ENCODE peak calls at places on chromosomes 1 and 21, in six cellular contexts. One of them, this sample, is unnamed.

GRCh38 chr1:15557594-15557993 is 27.3 kb downstream of the AGMAT start:
- DNase-seq in GM12892: no peak
- DNase-seq in HepG2: no peak
- DNase-seq in GM12878: no peak
- DNase-seq in H1: no peak
- DNase-seq in K562: no peak
- DNase-seq in this sample: no peak

GRCh38 chr1:113674591-113674990 is 84.7 kb downstream of the PHTF1 start:
- DNase-seq in GM12878: no peak
- DNase-seq in K562: no peak
- DNase-seq in GM12892: no peak
- DNase-seq in HepG2: peak
- DNase-seq in H1: no peak
- DNase-seq in this sample: no peak

GRCh38 chr1:43881415-43881814 is 52.2 kb upstream of the ARTN start:
- DNase-seq in GM12892: no peak
- DNase-seq in GM12878: no peak
- DNase-seq in K562: no peak
- DNase-seq in HepG2: no peak
- DNase-seq in H1: no peak
- DNase-seq in this sample: no peak

GRCh38 chr1:52756020-52756419 is 29.8 kb downstream of the ZYG11B start:
- DNase-seq in HepG2: no peak
- DNase-seq in H1: no peak
- DNase-seq in K562: no peak
- DNase-seq in GM12892: no peak
- DNase-seq in GM12878: no peak
- DNase-seq in this sample: no peak

GRCh38 chr1:4276238-4276637 is 376.2 kb upstream of the C1orf174 start:
- DNase-seq in GM12878: no peak
- DNase-seq in HepG2: no peak
- DNase-seq in H1: no peak
- DNase-seq in K562: no peak
- DNase-seq in GM12892: no peak
- DNase-seq in this sample: no peak

GRCh38 chr1:24112381-24113169 is 640 bp upstream of the MYOM3 start:
- DNase-seq in H1: peak
- DNase-seq in GM12892: peak
- DNase-seq in HepG2: peak
- DNase-seq in K562: peak
- DNase-seq in GM12878: no peak
- DNase-seq in this sample: peak

GRCh38 chr1:63774617-63775417 is 1.0 kb downstream of the ROR1 start:
- DNase-seq in HepG2: no peak
- DNase-seq in GM12878: no peak
- DNase-seq in H1: peak
- DNase-seq in GM12892: peak
- DNase-seq in K562: no peak
- DNase-seq in this sample: peak

GRCh38 chr1:34362949-34363348 is 186.2 kb downstream of the C1orf94 start:
- DNase-seq in GM12878: no peak
- DNase-seq in H1: peak
- DNase-seq in K562: no peak
- DNase-seq in GM12892: no peak
- DNase-seq in HepG2: no peak
- DNase-seq in this sample: no peak

GRCh38 chr1:168945870-168946269 is 160.6 kb upstream of the ATP1B1 start:
- DNase-seq in H1: no peak
- DNase-seq in K562: no peak
- DNase-seq in HepG2: peak
- DNase-seq in GM12878: no peak
- DNase-seq in GM12892: no peak
- DNase-seq in this sample: no peak

GRCh38 chr1:100474838-100475237 is 63.1 kb upstream of the GPR88 start:
- DNase-seq in K562: no peak
- DNase-seq in HepG2: no peak
- DNase-seq in GM12878: no peak
- DNase-seq in H1: no peak
- DNase-seq in GM12892: no peak
- DNase-seq in this sample: no peak

GRCh38 chr1:147723691-147724323 is 36.6 kb downstream of the GJA5 start:
- DNase-seq in K562: peak
- DNase-seq in H1: peak
- DNase-seq in HepG2: peak
- DNase-seq in GM12878: no peak
- DNase-seq in GM12892: no peak
- DNase-seq in this sample: no peak

GRCh38 chr1:46131727-46132528 is 501 bp downstream of the PIK3R3 start:
- DNase-seq in K562: peak
- DNase-seq in H1: peak
- DNase-seq in GM12892: no peak
- DNase-seq in HepG2: no peak
- DNase-seq in GM12878: no peak
- DNase-seq in this sample: no peak

GRCh38 chr1:202158810-202159533 is 1.4 kb downstream of the PTPN7 start:
- DNase-seq in HepG2: no peak
- DNase-seq in GM12892: peak
- DNase-seq in H1: no peak
- DNase-seq in GM12878: no peak
- DNase-seq in K562: peak
- DNase-seq in this sample: peak

DNA sequence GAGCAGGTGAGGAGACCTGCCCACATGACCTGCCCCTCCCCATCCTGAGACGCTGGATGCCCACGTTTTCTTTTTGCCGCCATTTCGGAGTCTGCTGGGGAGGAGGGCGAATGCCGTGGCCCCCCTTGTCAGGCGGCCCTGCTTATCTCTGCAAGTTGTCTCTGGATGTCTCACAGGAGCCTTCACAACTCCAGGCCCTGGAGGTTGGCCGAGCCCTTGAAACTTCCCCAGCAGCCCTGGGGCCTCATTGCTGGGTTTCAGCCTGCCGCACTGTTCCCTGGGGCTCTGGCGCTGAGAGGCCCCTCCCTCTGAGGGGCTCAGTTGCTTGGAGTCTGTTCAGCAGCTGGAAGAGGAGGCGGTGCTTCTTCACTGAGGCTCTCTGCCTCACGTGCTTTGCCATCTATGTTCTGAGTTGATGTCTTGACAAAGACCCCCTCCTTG is 29.8 kb upstream of the ZBTB21 start:
- DNase-seq in H1: no peak
- DNase-seq in GM12892: no peak
- DNase-seq in HepG2: no peak
- DNase-seq in K562: no peak
- DNase-seq in GM12878: no peak
- DNase-seq in this sample: no peak
- TF ChIP-seq TAF1 in H1: no peak
- TF ChIP-seq TAF1 in GM12892: no peak
- TF ChIP-seq TAF1 in HepG2: no peak
- TF ChIP-seq TAF1 in K562: no peak
- TF ChIP-seq TAF1 in GM12878: no peak
- TF ChIP-seq TAF1 in this sample: no peak

DNA sequence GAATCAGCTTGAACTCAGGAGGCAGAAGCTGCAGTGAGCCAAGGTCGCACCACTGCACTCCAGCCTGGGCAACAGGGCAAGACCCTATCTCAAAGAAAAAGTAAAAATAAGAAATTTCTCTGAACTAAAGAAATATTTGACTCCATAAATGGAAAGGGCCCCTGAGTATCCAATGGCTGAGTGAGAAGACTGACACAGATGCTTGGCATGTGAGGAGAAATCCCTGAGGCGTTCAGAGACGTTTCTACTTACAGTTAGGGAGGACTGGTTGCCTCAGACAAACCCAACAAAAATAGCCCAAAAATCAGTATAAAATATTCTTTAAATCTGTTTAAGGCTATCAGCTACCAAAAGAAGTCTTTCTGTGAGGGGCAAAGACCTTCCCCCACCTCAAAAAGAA is 3.0 kb upstream of the SUMO3 start:
- DNase-seq in HepG2: no peak
- DNase-seq in H1: no peak
- DNase-seq in GM12878: no peak
- DNase-seq in GM12892: no peak
- DNase-seq in K562: no peak
- DNase-seq in this sample: no peak
- TF ChIP-seq POLR2A in HepG2: no peak
- TF ChIP-seq POLR2A in H1: no peak
- TF ChIP-seq POLR2A in GM12878: no peak
- TF ChIP-seq POLR2A in GM12892: no peak
- TF ChIP-seq POLR2A in K562: no peak
- TF ChIP-seq POLR2A in this sample: no peak

GRCh38 chr1:42462828-42463763 is at the start of gene CCDC30:
- DNase-seq in K562: no peak
- DNase-seq in H1: peak
- DNase-seq in GM12878: peak
- DNase-seq in HepG2: peak
- DNase-seq in GM12892: peak
- DNase-seq in this sample: peak
- TF ChIP-seq POLR2AphosphoS5 in K562: no peak
- TF ChIP-seq POLR2AphosphoS5 in H1: no peak
- TF ChIP-seq POLR2AphosphoS5 in GM12878: no peak
- TF ChIP-seq POLR2AphosphoS5 in HepG2: no peak
- TF ChIP-seq POLR2AphosphoS5 in GM12892: no peak
- TF ChIP-seq POLR2AphosphoS5 in this sample: no peak

GRCh38 chr1:81254068-81254467 is 546.7 kb upstream of the ADGRL2 start:
- DNase-seq in K562: no peak
- DNase-seq in GM12892: no peak
- DNase-seq in GM12878: no peak
- DNase-seq in HepG2: no peak
- DNase-seq in H1: no peak
- DNase-seq in this sample: no peak
- TF ChIP-seq TAF1 in K562: no peak
- TF ChIP-seq TAF1 in GM12892: no peak
- TF ChIP-seq TAF1 in GM12878: no peak
- TF ChIP-seq TAF1 in HepG2: no peak
- TF ChIP-seq TAF1 in H1: no peak
- TF ChIP-seq TAF1 in this sample: no peak

GRCh38 chr21:33641339-33642026 is at the start of gene CRYZL1:
- DNase-seq in K562: peak
- DNase-seq in H1: peak
- DNase-seq in GM12878: peak
- DNase-seq in HepG2: peak
- DNase-seq in GM12892: peak
- DNase-seq in this sample: peak
- TF ChIP-seq POLR2A in K562: peak
- TF ChIP-seq POLR2A in H1: peak
- TF ChIP-seq POLR2A in GM12878: peak
- TF ChIP-seq POLR2A in HepG2: peak
- TF ChIP-seq POLR2A in GM12892: peak
- TF ChIP-seq POLR2A in this sample: peak

DNA sequence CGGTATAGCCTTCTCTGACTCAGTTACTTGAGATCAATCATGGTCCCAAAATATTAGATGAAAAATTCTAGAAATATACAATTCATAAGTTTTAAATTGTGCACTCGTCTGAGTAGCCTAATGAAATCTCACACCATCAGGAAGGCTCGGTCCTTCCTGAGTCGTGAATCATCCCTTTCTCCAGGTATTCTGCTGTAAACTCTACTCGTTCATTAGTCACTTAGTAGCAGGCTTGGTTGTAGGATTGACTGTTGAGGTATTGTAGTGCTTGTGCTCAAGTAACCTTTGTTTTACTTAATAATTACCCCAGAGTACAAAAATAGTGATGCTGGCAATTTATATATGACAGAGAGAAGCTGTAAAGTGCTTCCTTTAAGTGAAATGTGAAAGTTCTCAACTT is 238.7 kb downstream of the OLFM3 start:
- DNase-seq in HepG2: no peak
- DNase-seq in GM12892: no peak
- DNase-seq in K562: no peak
- DNase-seq in GM12878: no peak
- DNase-seq in H1: no peak
- DNase-seq in this sample: no peak
- TF ChIP-seq POLR2AphosphoS5 in HepG2: no peak
- TF ChIP-seq POLR2AphosphoS5 in GM12892: no peak
- TF ChIP-seq POLR2AphosphoS5 in K562: no peak
- TF ChIP-seq POLR2AphosphoS5 in GM12878: no peak
- TF ChIP-seq POLR2AphosphoS5 in H1: no peak
- TF ChIP-seq POLR2AphosphoS5 in this sample: no peak

GRCh38 chr1:214281902-214282695 is 1.1 kb downstream of the SMYD2 start:
- DNase-seq in GM12878: no peak
- DNase-seq in GM12892: no peak
- DNase-seq in H1: no peak
- DNase-seq in K562: peak
- DNase-seq in HepG2: peak
- DNase-seq in this sample: no peak
- TF ChIP-seq TAF1 in GM12878: no peak
- TF ChIP-seq TAF1 in GM12892: no peak
- TF ChIP-seq TAF1 in H1: no peak
- TF ChIP-seq TAF1 in K562: no peak
- TF ChIP-seq TAF1 in HepG2: no peak
- TF ChIP-seq TAF1 in this sample: no peak

GRCh38 chr1:173016409-173016808 is 34.3 kb downstream of the TNFSF18 start:
- DNase-seq in GM12878: no peak
- DNase-seq in H1: no peak
- DNase-seq in K562: no peak
- DNase-seq in GM12892: no peak
- DNase-seq in HepG2: no peak
- DNase-seq in this sample: no peak

GRCh38 chr1:173015629-173016028 is 35.1 kb downstream of the TNFSF18 start:
- DNase-seq in HepG2: no peak
- DNase-seq in GM12878: no peak
- DNase-seq in GM12892: no peak
- DNase-seq in H1: no peak
- DNase-seq in K562: no peak
- DNase-seq in this sample: no peak

GRCh38 chr1:173009597-173009996 is 41.1 kb downstream of the TNFSF18 start:
- DNase-seq in H1: no peak
- DNase-seq in HepG2: no peak
- DNase-seq in K562: no peak
- DNase-seq in GM12878: no peak
- DNase-seq in GM12892: no peak
- DNase-seq in this sample: no peak

GRCh38 chr1:173017792-173018191 is 32.9 kb downstream of the TNFSF18 start:
- DNase-seq in HepG2: no peak
- DNase-seq in GM12878: no peak
- DNase-seq in H1: no peak
- DNase-seq in K562: no peak
- DNase-seq in GM12892: no peak
- DNase-seq in this sample: no peak

GRCh38 chr1:173014145-173014544 is 36.6 kb downstream of the TNFSF18 start:
- DNase-seq in GM12892: no peak
- DNase-seq in K562: no peak
- DNase-seq in H1: no peak
- DNase-seq in GM12878: no peak
- DNase-seq in HepG2: no peak
- DNase-seq in this sample: no peak
- TF ChIP-seq POLR2A in GM12892: no peak
- TF ChIP-seq POLR2A in K562: no peak
- TF ChIP-seq POLR2A in H1: no peak
- TF ChIP-seq POLR2A in GM12878: no peak
- TF ChIP-seq POLR2A in HepG2: no peak
- TF ChIP-seq POLR2A in this sample: no peak

DNA sequence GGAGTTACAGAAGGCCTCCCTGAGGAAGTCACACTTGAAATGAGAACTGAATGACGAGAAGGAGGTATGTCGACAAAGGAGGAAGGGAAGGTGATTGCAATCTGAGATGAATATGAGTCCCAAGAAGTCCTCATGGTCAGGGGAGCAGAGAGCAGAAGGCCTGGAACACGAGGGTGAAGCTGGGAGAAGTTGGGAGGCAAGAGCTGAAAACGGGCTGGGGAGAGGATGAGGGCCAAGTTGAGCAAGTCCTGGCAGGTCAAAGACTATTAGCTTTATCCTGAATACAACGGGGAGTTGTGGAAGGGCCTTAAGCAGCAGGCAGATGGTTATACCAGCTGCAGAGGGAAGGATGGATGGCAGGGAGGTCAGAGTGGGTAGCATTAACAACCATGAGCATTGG is 89.5 kb downstream of the KCNJ15 start:
- DNase-seq in GM12892: no peak
- DNase-seq in K562: no peak
- DNase-seq in GM12878: no peak
- DNase-seq in HepG2: no peak
- DNase-seq in H1: no peak
- DNase-seq in this sample: no peak
- TF ChIP-seq POLR2AphosphoS5 in GM12892: no peak
- TF ChIP-seq POLR2AphosphoS5 in K562: no peak
- TF ChIP-seq POLR2AphosphoS5 in GM12878: no peak
- TF ChIP-seq POLR2AphosphoS5 in HepG2: no peak
- TF ChIP-seq POLR2AphosphoS5 in H1: no peak
- TF ChIP-seq POLR2AphosphoS5 in this sample: no peak